ENCODE peak calls at places on chromosomes 7 and 10, in six cellular contexts. Z is lower leg skin, T is osteocyte, Y is gastrocnemius medialis, Q is pancreas, J is epithelial cell of proximal tubule. G is an unnamed sample.

GRCh38 chr7:157766098-157766497 is 429.3 kb downstream of the DNAJB6 start:
- DNase-seq in Z (no peak), T (no peak), Y (no peak), Q (no peak), J (no peak), G (no peak)

GRCh38 chr7:68176974-68177373 is 1180.3 kb downstream of the TYW1 start:
- DNase-seq in Z (peak), T (no peak), Y (peak), Q (no peak), J (peak), G (peak)

GRCh38 chr10:10128387-10128786 is 889.3 kb upstream of the CELF2 start:
- DNase-seq in Z (no peak), T (no peak), Y (no peak), Q (no peak), J (no peak), G (no peak)

GRCh38 chr7:91941450-91941849 is 788 bp downstream of the AKAP9 start:
- DNase-seq in Z (peak), T (no peak), Y (peak), Q (no peak), J (no peak), G (no peak)

GRCh38 chr10:79248341-79248931 is 98.8 kb upstream of the PPIF start:
- DNase-seq in Z (peak), T (no peak), Y (no peak), Q (no peak), J (no peak), G (no peak)

GRCh38 chr7:67251986-67252558 is 255.4 kb downstream of the TYW1 start:
- DNase-seq in Z (no peak), T (no peak), Y (no peak), Q (no peak), J (no peak), G (no peak)

GRCh38 chr7:137978464-137979237 is 23.2 kb downstream of the CREB3L2 start:
- DNase-seq in Z (peak), T (no peak), Y (peak), Q (no peak), J (peak), G (no peak)

GRCh38 chr7:70334883-70335282 is 736.6 kb downstream of the AUTS2 start:
- DNase-seq in Z (no peak), T (no peak), Y (no peak), Q (no peak), J (no peak), G (no peak)

GRCh38 chr10:97768322-97769315 is 3.2 kb downstream of the SFRP5 start:
- DNase-seq in Z (no peak), T (no peak), Y (no peak), Q (peak), J (no peak), G (no peak)

GRCh38 chr10:62626817-62627216 is 177.7 kb upstream of the ADO start:
- DNase-seq in Z (no peak), T (no peak), Y (no peak), Q (no peak), J (no peak), G (no peak)

GRCh38 chr7:16975712-16976111 is 93.9 kb upstream of the AGR3 start:
- DNase-seq in Z (no peak), T (no peak), Y (no peak), Q (no peak), J (no peak), G (no peak)

GRCh38 chr7:28430626-28431025 is 18.3 kb downstream of the CREB5 start:
- DNase-seq in Z (no peak), T (no peak), Y (no peak), Q (no peak), J (no peak), G (no peak)

GRCh38 chr10:94085766-94086437 is 92.2 kb downstream of the PLCE1 start:
- DNase-seq in Z (no peak), T (no peak), Y (no peak), Q (no peak), J (no peak), G (no peak)

GRCh38 chr7:44292876-44293560 is 32.4 kb downstream of the CAMK2B start:
- DNase-seq in Z (no peak), T (peak), Y (no peak), Q (no peak), J (no peak), G (peak)

GRCh38 chr10:112634096-112634830 is 187.2 kb downstream of the VTI1A start:
- DNase-seq in Z (no peak), T (no peak), Y (no peak), Q (no peak), J (no peak), G (no peak)

GRCh38 chr7:98922392-98923107 is 44.2 kb downstream of the TRRAP start:
- DNase-seq in Z (no peak), T (no peak), Y (peak), Q (no peak), J (no peak), G (no peak)

GRCh38 chr10:13536674-13537366 is 8.0 kb upstream of the BEND7 start:
- DNase-seq in Z (no peak), T (no peak), Y (no peak), Q (peak), J (no peak), G (no peak)

GRCh38 chr10:94205370-94205930 is 157.3 kb downstream of the NOC3L start:
- DNase-seq in Z (no peak), T (no peak), Y (no peak), Q (no peak), J (no peak), G (no peak)

GRCh38 chr7:134165266-134165665 is 38.1 kb downstream of the LRGUK start:
- DNase-seq in Z (no peak), T (no peak), Y (no peak), Q (no peak), J (no peak), G (no peak)

GRCh38 chr7:43647314-43647691 is 64.4 kb downstream of the STK17A start:
- DNase-seq in Z (no peak), T (no peak), Y (no peak), Q (no peak), J (no peak), G (no peak)

GRCh38 chr10:87547734-87548311 is 43.1 kb downstream of the MINPP1 start:
- DNase-seq in Z (no peak), T (no peak), Y (no peak), Q (no peak), J (no peak), G (no peak)

GRCh38 chr10:1123198-1123597 is 67.0 kb downstream of the WDR37 start:
- DNase-seq in Z (no peak), T (no peak), Y (no peak), Q (no peak), J (no peak), G (no peak)

GRCh38 chr10:68081916-68082315 is 6.8 kb upstream of the HERC4 start:
- DNase-seq in Z (no peak), T (no peak), Y (no peak), Q (no peak), J (no peak), G (no peak)

GRCh38 chr7:73999664-74000420 is 28.1 kb upstream of the ELN start:
- DNase-seq in Z (peak), T (no peak), Y (no peak), Q (peak), J (no peak), G (no peak)

GRCh38 chr7:144001543-144001942 is 1.4 kb downstream of the OR6B1 start:
- DNase-seq in Z (no peak), T (no peak), Y (no peak), Q (no peak), J (no peak), G (no peak)

GRCh38 chr7:41003031-41003925 is 699.6 kb downstream of the INHBA start:
- DNase-seq in Z (no peak), T (no peak), Y (no peak), Q (no peak), J (no peak), G (no peak)

GRCh38 chr10:43012578-43012977 is 64.3 kb upstream of the RET start:
- DNase-seq in Z (no peak), T (no peak), Y (no peak), Q (no peak), J (no peak), G (no peak)

GRCh38 chr7:94580601-94581000 is 71.0 kb downstream of the CASD1 start:
- DNase-seq in Z (no peak), T (no peak), Y (no peak), Q (no peak), J (peak), G (no peak)

GRCh38 chr10:92290076-92290836 is 622 bp downstream of the CPEB3 start:
- DNase-seq in Z (peak), T (peak), Y (peak), Q (no peak), J (no peak), G (peak)

GRCh38 chr7:126801738-126802137 is 451.0 kb downstream of the GRM8 start:
- DNase-seq in Z (no peak), T (no peak), Y (no peak), Q (no peak), J (peak), G (no peak)

GRCh38 chr10:33333260-33334169 is 952 bp downstream of the NRP1 start:
- DNase-seq in Z (no peak), T (no peak), Y (no peak), Q (no peak), J (no peak), G (no peak)

GRCh38 chr10:127882801-127883459 is 9.8 kb downstream of the CLRN3 start:
- DNase-seq in Z (no peak), T (peak), Y (no peak), Q (no peak), J (no peak), G (no peak)

DNA sequence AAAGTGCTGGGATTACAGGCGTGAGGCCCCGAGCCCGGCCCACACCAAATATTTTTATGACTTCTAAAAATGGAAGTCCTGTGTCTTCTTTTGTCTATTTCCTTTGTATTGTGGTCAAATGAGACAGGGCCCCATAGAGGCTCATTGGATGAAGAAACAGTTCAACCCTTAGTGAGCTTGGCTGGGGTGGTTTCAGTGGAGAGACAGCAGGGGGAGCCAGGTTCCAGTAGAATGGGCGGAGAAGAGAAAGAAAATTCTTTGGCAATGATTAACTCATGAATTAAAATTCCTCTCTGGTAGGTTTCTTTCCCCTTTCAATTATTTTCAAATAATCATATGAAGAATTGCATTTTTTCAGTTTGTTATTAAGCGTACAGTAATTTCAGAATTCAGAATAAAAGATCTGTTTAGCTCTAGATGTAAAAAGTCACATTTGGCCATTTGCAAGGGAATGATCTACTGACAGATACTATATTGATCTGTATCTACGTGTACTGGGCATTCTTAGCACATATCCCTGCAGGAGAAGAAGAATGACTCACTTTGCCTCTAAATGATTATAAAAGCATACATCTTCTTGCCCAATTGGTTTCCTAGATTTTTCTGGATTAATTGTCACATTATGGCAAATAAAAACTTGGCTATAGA is 43.2 kb downstream of the PNLIPRP3 start:
- DNase-seq in Z (no peak), T (no peak), Y (no peak), Q (no peak), J (no peak), G (no peak)
- TF ChIP-seq CTCF in Z (no peak), T (peak), Y (no peak), Q (peak), J (peak), G (no peak)

DNA sequence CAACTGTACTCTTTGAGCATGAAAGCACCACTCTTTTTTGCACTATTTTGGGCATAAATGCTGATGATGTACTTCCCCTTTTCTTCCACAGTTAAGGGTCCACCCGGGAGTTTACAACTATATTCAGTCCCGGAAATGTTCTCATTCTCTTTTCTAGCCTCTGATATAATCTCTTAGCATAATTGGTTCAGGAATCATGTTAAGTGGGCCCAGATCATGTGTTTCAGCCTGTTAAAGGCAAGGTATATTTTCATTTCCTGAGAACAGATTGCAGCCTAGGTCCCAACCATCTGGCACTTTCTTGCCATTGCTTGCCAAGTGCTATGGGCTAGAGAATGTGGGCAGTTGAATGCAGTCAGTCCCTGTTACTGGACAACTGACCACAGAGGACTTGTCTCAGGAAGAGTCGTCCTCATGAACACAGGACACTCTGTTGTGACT is 111.4 kb upstream of the GLCCI1 start:
- DNase-seq in Z (no peak), T (no peak), Y (no peak), Q (no peak), J (no peak), G (no peak)
- TF ChIP-seq CTCF in Z (no peak), T (no peak), Y (no peak), Q (no peak), J (no peak), G (no peak)

GRCh38 chr10:121886997-121887622 is 40.7 kb downstream of the ATE1 start:
- DNase-seq in Z (peak), T (no peak), Y (peak), Q (no peak), J (no peak), G (peak)
- TF ChIP-seq CTCF in Z (no peak), T (peak), Y (peak), Q (peak), J (peak), G (peak)

DNA sequence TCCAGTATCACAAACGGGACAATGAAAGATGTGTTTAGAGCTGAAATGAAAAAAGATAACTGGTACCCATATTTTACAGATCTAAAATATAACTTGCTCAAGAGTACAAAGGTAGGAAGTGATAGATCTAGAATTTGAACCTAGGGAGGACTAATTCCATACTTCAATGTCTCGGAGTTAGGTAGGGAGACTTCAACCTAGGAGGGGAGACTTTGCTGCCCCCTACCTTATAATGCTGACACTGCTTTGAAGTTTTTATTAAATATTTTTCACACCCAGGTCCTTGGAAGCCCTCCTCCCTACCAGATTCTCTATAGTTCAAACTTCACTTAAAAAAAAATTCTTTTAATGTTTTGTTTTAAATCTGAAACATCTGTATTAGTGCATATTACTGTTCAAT is 58.0 kb downstream of the MICU1 start:
- DNase-seq in Z (no peak), T (no peak), Y (no peak), Q (no peak), J (peak), G (no peak)
- TF ChIP-seq CTCF in Z (no peak), T (peak), Y (no peak), Q (peak), J (peak), G (no peak)

DNA sequence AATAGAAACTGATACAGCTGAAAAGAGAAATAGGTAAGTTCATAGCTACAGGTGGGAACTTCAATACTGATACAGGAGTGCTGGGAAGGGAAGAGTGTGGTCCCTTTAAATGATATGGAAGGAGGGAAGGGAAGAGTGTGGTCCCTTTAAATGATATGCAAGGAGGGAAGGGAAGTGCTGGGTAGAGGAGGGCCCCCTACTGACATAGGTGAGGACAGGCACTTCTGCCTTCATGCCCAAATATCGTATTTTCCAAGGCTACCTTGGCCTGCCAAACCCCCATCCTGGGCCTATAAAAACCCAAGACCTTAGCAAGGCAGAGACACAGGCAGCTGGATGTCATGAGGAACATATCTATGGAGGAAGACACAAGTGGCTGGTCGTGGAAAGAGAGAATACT is 92.3 kb downstream of the MAGI2 start:
- DNase-seq in Z (no peak), T (no peak), Y (no peak), Q (no peak), J (no peak), G (no peak)
- TF ChIP-seq CTCF in Z (no peak), T (no peak), Y (no peak), Q (no peak), J (no peak), G (no peak)

GRCh38 chr7:51318886-51319579 is 2.4 kb upstream of the COBL start:
- DNase-seq in Z (no peak), T (peak), Y (no peak), Q (no peak), J (no peak), G (no peak)
- TF ChIP-seq CTCF in Z (no peak), T (no peak), Y (no peak), Q (no peak), J (no peak), G (no peak)

G was measured in mesothelial cell of epicardium.